ENCODE peak calls at places on chromosomes 6 and 20, in eight cellular contexts. Y is endothelial cell of umbilical vein; Q is CD4-positive, alpha-beta T cell; X is psoas muscle; Z is heart left ventricle; D is mesendoderm; R is Karpas-422; J is kidney. H is an unnamed sample.

GRCh38 chr6:2063547-2063946 is 181.9 kb downstream of the GMDS start:
- DNase-seq in Y (no peak), Q (no peak), X (no peak), Z (no peak), D (no peak), R (no peak), J (no peak), H (no peak)

GRCh38 chr6:26286168-26286854 is 78.7 kb upstream of the BTN3A2 start:
- DNase-seq in Y (peak), Q (peak), X (peak), Z (peak), D (peak), R (peak), J (peak), H (peak)

GRCh38 chr6:21593412-21593926 is at the start of gene SOX4:
- DNase-seq in Y (peak), Q (peak), X (peak), Z (peak), D (peak), R (peak), J (peak), H (peak)

GRCh38 chr6:82118150-82118562 is 129.4 kb downstream of the IBTK start:
- DNase-seq in Y (no peak), Q (no peak), X (no peak), Z (no peak), D (no peak), R (no peak), J (no peak), H (no peak)

GRCh38 chr20:1469925-1470571 is 3.4 kb upstream of the NSFL1C start:
- DNase-seq in Y (peak), Q (no peak), X (peak), Z (peak), D (peak), R (peak), J (peak), H (peak)

GRCh38 chr6:156283091-156283490 is 494.1 kb upstream of the ARID1B start:
- DNase-seq in Y (no peak), Q (no peak), X (no peak), Z (no peak), D (peak), R (no peak), J (no peak), H (no peak)

GRCh38 chr6:165571068-165571682 is 91.9 kb downstream of the PDE10A start:
- DNase-seq in Y (no peak), Q (no peak), X (no peak), Z (no peak), D (peak), R (no peak), J (no peak), H (no peak)

GRCh38 chr6:658244-658643 is 1.3 kb upstream of the HUS1B start:
- DNase-seq in Y (no peak), Q (no peak), X (no peak), Z (no peak), D (no peak), R (no peak), J (no peak), H (no peak)

GRCh38 chr20:33711446-33711738 is 8.7 kb downstream of the PXMP4 start:
- DNase-seq in Y (no peak), Q (no peak), X (no peak), Z (no peak), D (no peak), R (no peak), J (no peak), H (no peak)

GRCh38 chr6:156175971-156176421 is 601.2 kb upstream of the ARID1B start:
- DNase-seq in Y (peak), Q (no peak), X (peak), Z (peak), D (peak), R (peak), J (peak), H (no peak)

GRCh38 chr6:170063431-170063830 is 227.4 kb downstream of the DLL1 start:
- DNase-seq in Y (no peak), Q (no peak), X (peak), Z (no peak), D (no peak), R (no peak), J (peak), H (no peak)

GRCh38 chr6:34391023-34391485 is 1.4 kb downstream of the NUDT3 start:
- DNase-seq in Y (peak), Q (no peak), X (peak), Z (no peak), D (peak), R (peak), J (no peak), H (peak)

GRCh38 chr20:11281768-11282167 is 608.0 kb upstream of the JAG1 start:
- DNase-seq in Y (no peak), Q (no peak), X (no peak), Z (no peak), D (no peak), R (no peak), J (no peak), H (no peak)

GRCh38 chr6:13212096-13212495 is 116.2 kb downstream of the TBC1D7 start:
- DNase-seq in Y (no peak), Q (no peak), X (no peak), Z (no peak), D (no peak), R (no peak), J (no peak), H (no peak)

GRCh38 chr20:43736588-43737091 is 9.8 kb upstream of the GTSF1L start:
- DNase-seq in Y (no peak), Q (no peak), X (no peak), Z (no peak), D (peak), R (peak), J (no peak), H (no peak)

GRCh38 chr6:158057213-158057987 is 75.7 kb downstream of the SYNJ2 start:
- DNase-seq in Y (peak), Q (no peak), X (no peak), Z (peak), D (no peak), R (no peak), J (peak), H (no peak)

GRCh38 chr6:31776961-31777666 is at the start of gene VWA7:
- DNase-seq in Y (peak), Q (peak), X (peak), Z (peak), D (peak), R (peak), J (peak), H (peak)

GRCh38 chr6:87656857-87657256 is 45.2 kb downstream of the AKIRIN2 start:
- DNase-seq in Y (peak), Q (no peak), X (no peak), Z (no peak), D (no peak), R (no peak), J (no peak), H (no peak)

GRCh38 chr6:20706293-20707165 is 172.3 kb downstream of the CDKAL1 start:
- DNase-seq in Y (no peak), Q (no peak), X (no peak), Z (no peak), D (no peak), R (no peak), J (no peak), H (no peak)

GRCh38 chr6:107661291-107661690 is 162.8 kb downstream of the SCML4 start:
- DNase-seq in Y (no peak), Q (no peak), X (no peak), Z (no peak), D (no peak), R (no peak), J (no peak), H (no peak)

GRCh38 chr20:44489931-44490330 is 14.3 kb downstream of the TTPAL start:
- DNase-seq in Y (no peak), Q (no peak), X (no peak), Z (no peak), D (no peak), R (no peak), J (no peak), H (no peak)

GRCh38 chr20:63896136-63896890 is 1.4 kb downstream of the DNAJC5 start:
- DNase-seq in Y (peak), Q (no peak), X (peak), Z (no peak), D (peak), R (peak), J (no peak), H (peak)

GRCh38 chr6:149134531-149134933 is 183.0 kb upstream of the TAB2 start:
- DNase-seq in Y (no peak), Q (no peak), X (no peak), Z (no peak), D (no peak), R (no peak), J (no peak), H (no peak)

GRCh38 chr6:83908813-83909212 is 49.3 kb downstream of the CYB5R4 start:
- DNase-seq in Y (peak), Q (no peak), X (no peak), Z (no peak), D (no peak), R (no peak), J (no peak), H (no peak)

GRCh38 chr20:36299459-36299858 is 6.7 kb upstream of the DLGAP4 start:
- DNase-seq in Y (no peak), Q (no peak), X (peak), Z (no peak), D (no peak), R (no peak), J (no peak), H (no peak)

GRCh38 chr6:83708970-83709747 is at the start of gene SNAP91:
- DNase-seq in Y (peak), Q (no peak), X (no peak), Z (peak), D (peak), R (no peak), J (peak), H (no peak)

GRCh38 chr6:40535105-40535783 is 51.9 kb downstream of the LRFN2 start:
- DNase-seq in Y (no peak), Q (no peak), X (no peak), Z (no peak), D (no peak), R (no peak), J (no peak), H (no peak)

GRCh38 chr20:36658300-36658699 is 12.3 kb upstream of the SLA2 start:
- DNase-seq in Y (no peak), Q (no peak), X (no peak), Z (no peak), D (no peak), R (no peak), J (no peak), H (no peak)

GRCh38 chr6:3386374-3386857 is 70.4 kb downstream of the SLC22A23 start:
- DNase-seq in Y (no peak), Q (no peak), X (no peak), Z (no peak), D (no peak), R (no peak), J (no peak), H (no peak)

GRCh38 chr6:3383525-3383924 is 73.3 kb downstream of the SLC22A23 start:
- DNase-seq in Y (no peak), Q (no peak), X (no peak), Z (no peak), D (no peak), R (no peak), J (no peak), H (no peak)

GRCh38 chr6:3385660-3386151 is 71.1 kb downstream of the SLC22A23 start:
- DNase-seq in Y (no peak), Q (no peak), X (peak), Z (no peak), D (peak), R (no peak), J (no peak), H (no peak)

GRCh38 chr6:3382399-3383279 is 74.2 kb downstream of the SLC22A23 start:
- DNase-seq in Y (no peak), Q (no peak), X (no peak), Z (no peak), D (no peak), R (no peak), J (no peak), H (no peak)

GRCh38 chr6:3384346-3385143 is 72.3 kb downstream of the SLC22A23 start:
- DNase-seq in Y (no peak), Q (no peak), X (no peak), Z (no peak), D (no peak), R (no peak), J (no peak), H (no peak)
- H3K27ac ChIP-seq in Y (no peak), Q (no peak), X (no peak), Z (no peak), D (no peak), R (no peak), J (no peak), H (no peak)

DNA sequence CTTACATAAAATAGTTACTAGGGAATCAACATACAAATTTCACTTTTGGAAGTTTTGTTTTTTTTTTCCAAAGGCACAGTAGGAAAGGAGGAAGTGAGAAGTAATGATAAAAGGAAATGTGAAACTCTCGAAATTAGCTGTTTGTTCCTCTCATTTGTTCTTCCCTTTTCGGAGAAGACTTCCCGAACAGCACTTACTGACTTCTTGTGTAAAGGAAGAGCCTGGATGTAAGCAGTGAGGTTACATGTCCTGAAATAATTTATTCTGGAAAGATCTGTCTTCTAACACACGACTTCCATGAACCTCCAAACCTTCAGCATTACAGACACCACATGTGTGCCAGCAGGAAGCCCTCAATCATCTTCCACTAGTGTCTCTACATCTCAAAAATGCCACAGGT is 59.1 kb downstream of the KIF16B start:
- DNase-seq in Y (no peak), Q (no peak), X (no peak), Z (no peak), D (no peak), R (no peak), J (no peak), H (no peak)
- H3K27ac ChIP-seq in Y (no peak), Q (no peak), X (no peak), Z (peak), D (no peak), R (no peak), J (no peak), H (no peak)

GRCh38 chr20:47305667-47306066 is 50.8 kb downstream of the ZMYND8 start:
- DNase-seq in Y (no peak), Q (no peak), X (no peak), Z (no peak), D (no peak), R (no peak), J (no peak), H (no peak)
- H3K27ac ChIP-seq in Y (no peak), Q (no peak), X (no peak), Z (no peak), D (no peak), R (no peak), J (no peak), H (no peak)

GRCh38 chr6:74277749-74278148 is 581.7 kb downstream of the CD109 start:
- DNase-seq in Y (peak), Q (no peak), X (no peak), Z (no peak), D (no peak), R (no peak), J (no peak), H (no peak)
- H3K27ac ChIP-seq in Y (no peak), Q (no peak), X (no peak), Z (no peak), D (no peak), R (no peak), J (no peak), H (no peak)

GRCh38 chr6:108673153-108673552 is 112.4 kb downstream of the FOXO3 start:
- DNase-seq in Y (no peak), Q (no peak), X (no peak), Z (no peak), D (no peak), R (no peak), J (no peak), H (no peak)
- H3K27ac ChIP-seq in Y (no peak), Q (no peak), X (peak), Z (no peak), D (no peak), R (no peak), J (no peak), H (no peak)

GRCh38 chr20:62372042-62372993 is 5.2 kb upstream of the LAMA5 start:
- DNase-seq in Y (no peak), Q (no peak), X (no peak), Z (peak), D (no peak), R (no peak), J (no peak), H (no peak)
- H3K27ac ChIP-seq in Y (no peak), Q (no peak), X (no peak), Z (no peak), D (no peak), R (no peak), J (no peak), H (no peak)

GRCh38 chr6:167686204-167686893 is 140.4 kb upstream of the AFDN start:
- DNase-seq in Y (no peak), Q (no peak), X (no peak), Z (no peak), D (no peak), R (no peak), J (no peak), H (no peak)

GRCh38 chr6:167682546-167683027 is 144.1 kb upstream of the AFDN start:
- DNase-seq in Y (no peak), Q (no peak), X (no peak), Z (no peak), D (no peak), R (no peak), J (no peak), H (no peak)

GRCh38 chr6:167685654-167686053 is 141.1 kb upstream of the AFDN start:
- DNase-seq in Y (no peak), Q (no peak), X (no peak), Z (no peak), D (no peak), R (no peak), J (no peak), H (no peak)

GRCh38 chr6:167683028-167683862 is 143.5 kb upstream of the AFDN start:
- DNase-seq in Y (peak), Q (no peak), X (peak), Z (no peak), D (no peak), R (no peak), J (peak), H (no peak)

GRCh38 chr6:167684276-167685104 is 142.2 kb upstream of the AFDN start:
- DNase-seq in Y (no peak), Q (no peak), X (no peak), Z (no peak), D (no peak), R (no peak), J (no peak), H (no peak)
- H3K27ac ChIP-seq in Y (no peak), Q (no peak), X (no peak), Z (no peak), D (no peak), R (no peak), J (no peak), H (no peak)

DNA sequence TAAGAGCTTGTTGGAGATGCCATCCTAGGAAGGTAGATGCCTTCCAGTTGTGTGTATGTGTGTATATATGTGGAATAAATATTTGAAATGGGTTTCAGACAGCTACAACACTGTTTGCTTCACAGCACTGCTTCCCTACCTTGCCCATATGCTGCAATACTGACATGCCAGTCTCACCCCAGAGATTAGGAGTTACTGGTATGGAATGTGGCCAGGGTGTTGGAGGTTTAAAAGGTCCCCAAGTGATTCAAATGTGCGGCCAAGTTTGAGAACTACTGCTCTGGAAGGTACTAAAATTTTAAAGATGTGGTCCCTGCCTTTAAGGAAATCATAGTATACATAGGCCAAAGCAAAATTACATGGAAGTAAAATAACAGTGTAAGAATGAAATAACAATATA is 39.5 kb downstream of the BCKDHB start:
- DNase-seq in Y (no peak), Q (no peak), X (no peak), Z (no peak), D (no peak), R (no peak), J (no peak), H (no peak)
- H3K27ac ChIP-seq in Y (no peak), Q (no peak), X (no peak), Z (no peak), D (no peak), R (no peak), J (no peak), H (no peak)